ENCODE peak calls at places on chromosomes 5 and 9, in five cellular contexts. One of them, this sample, is unnamed.

GRCh38 chr5:40798856-40799210 is 659 bp upstream of the PRKAA1 start:
- DNase-seq in NCI-H2081: no peak
- DNase-seq in GM04504: no peak
- DNase-seq in GM23338: no peak
- DNase-seq in activated T-cell treated with anti-CD3 and anti-CD28 coated beads for 1 hour: no peak
- DNase-seq in this sample: no peak

GRCh38 chr5:140631831-140632365 is 1.1 kb downstream of the CD14 start:
- DNase-seq in GM23338: peak
- DNase-seq in NCI-H2081: no peak
- DNase-seq in GM04504: no peak
- DNase-seq in activated T-cell treated with anti-CD3 and anti-CD28 coated beads for 1 hour: peak
- DNase-seq in this sample: no peak

GRCh38 chr9:109972026-109973005 is 192.3 kb downstream of the PALM2AKAP2 start:
- DNase-seq in activated T-cell treated with anti-CD3 and anti-CD28 coated beads for 1 hour: no peak
- DNase-seq in GM23338: peak
- DNase-seq in GM04504: no peak
- DNase-seq in NCI-H2081: no peak
- DNase-seq in this sample: no peak

GRCh38 chr9:103586721-103587120 is 507.4 kb upstream of the SMC2 start:
- DNase-seq in activated T-cell treated with anti-CD3 and anti-CD28 coated beads for 1 hour: no peak
- DNase-seq in NCI-H2081: no peak
- DNase-seq in GM23338: no peak
- DNase-seq in GM04504: no peak
- DNase-seq in this sample: no peak

GRCh38 chr9:25724424-25724823 is 46.2 kb upstream of the TUSC1 start:
- DNase-seq in activated T-cell treated with anti-CD3 and anti-CD28 coated beads for 1 hour: no peak
- DNase-seq in GM23338: no peak
- DNase-seq in NCI-H2081: no peak
- DNase-seq in GM04504: no peak
- DNase-seq in this sample: no peak

GRCh38 chr5:96683392-96683791 is 21.2 kb downstream of the CAST start:
- DNase-seq in GM04504: no peak
- DNase-seq in activated T-cell treated with anti-CD3 and anti-CD28 coated beads for 1 hour: no peak
- DNase-seq in NCI-H2081: no peak
- DNase-seq in GM23338: no peak
- DNase-seq in this sample: no peak

GRCh38 chr5:73424489-73425102 is 24.0 kb downstream of the FOXD1 start:
- DNase-seq in NCI-H2081: no peak
- DNase-seq in activated T-cell treated with anti-CD3 and anti-CD28 coated beads for 1 hour: no peak
- DNase-seq in GM23338: no peak
- DNase-seq in GM04504: no peak
- DNase-seq in this sample: no peak

GRCh38 chr5:81151546-81151945 is 81.6 kb upstream of the CKMT2 start:
- DNase-seq in NCI-H2081: no peak
- DNase-seq in GM04504: no peak
- DNase-seq in GM23338: no peak
- DNase-seq in activated T-cell treated with anti-CD3 and anti-CD28 coated beads for 1 hour: no peak
- DNase-seq in this sample: no peak

GRCh38 chr9:90099262-90099982 is 494.6 kb downstream of the GADD45G start:
- DNase-seq in NCI-H2081: peak
- DNase-seq in activated T-cell treated with anti-CD3 and anti-CD28 coated beads for 1 hour: no peak
- DNase-seq in GM04504: no peak
- DNase-seq in GM23338: peak
- DNase-seq in this sample: no peak

GRCh38 chr5:53403758-53404157 is 76.7 kb upstream of the FST start:
- DNase-seq in GM23338: no peak
- DNase-seq in GM04504: no peak
- DNase-seq in activated T-cell treated with anti-CD3 and anti-CD28 coated beads for 1 hour: no peak
- DNase-seq in NCI-H2081: no peak
- DNase-seq in this sample: no peak

GRCh38 chr5:14668247-14668646 is 3.7 kb downstream of the OTULIN start:
- DNase-seq in activated T-cell treated with anti-CD3 and anti-CD28 coated beads for 1 hour: peak
- DNase-seq in GM23338: no peak
- DNase-seq in GM04504: no peak
- DNase-seq in NCI-H2081: no peak
- DNase-seq in this sample: no peak

GRCh38 chr9:134663753-134664415 is 22.3 kb downstream of the COL5A1 start:
- DNase-seq in activated T-cell treated with anti-CD3 and anti-CD28 coated beads for 1 hour: no peak
- DNase-seq in NCI-H2081: no peak
- DNase-seq in GM04504: peak
- DNase-seq in GM23338: no peak
- DNase-seq in this sample: no peak

GRCh38 chr5:122831984-122832383 is 13.4 kb upstream of the SNX24 start:
- DNase-seq in NCI-H2081: no peak
- DNase-seq in GM04504: no peak
- DNase-seq in activated T-cell treated with anti-CD3 and anti-CD28 coated beads for 1 hour: no peak
- DNase-seq in GM23338: no peak
- DNase-seq in this sample: no peak

GRCh38 chr5:61603211-61603908 is 271.3 kb downstream of the ZSWIM6 start:
- DNase-seq in activated T-cell treated with anti-CD3 and anti-CD28 coated beads for 1 hour: no peak
- DNase-seq in GM04504: no peak
- DNase-seq in NCI-H2081: no peak
- DNase-seq in GM23338: peak
- DNase-seq in this sample: peak

GRCh38 chr5:107337281-107337680 is 333.5 kb downstream of the EFNA5 start:
- DNase-seq in GM04504: peak
- DNase-seq in GM23338: no peak
- DNase-seq in NCI-H2081: no peak
- DNase-seq in activated T-cell treated with anti-CD3 and anti-CD28 coated beads for 1 hour: no peak
- DNase-seq in this sample: no peak

This sample was measured in H9.